ENCODE peak calls at places on chromosomes 1 and 21, in eight cellular contexts. One of them, this sample, is unnamed.

GRCh38 chr21:25385912-25386474 is 221.3 kb downstream of the MRPL39 start:
- DNase-seq in H54: peak; percentile 29
- DNase-seq in neural crest cell: no peak
- DNase-seq in NCI-H774: peak; percentile 39
- DNase-seq in EL: peak; percentile 70
- DNase-seq in stimulated activated naive CD8-positive, alpha-beta T cell treated with anti-CD3 and anti-CD28 coated beads, Interleukin-15, amount 100 ng/mL, for 72 hours: no peak
- DNase-seq in activated naive CD8-positive, alpha-beta T cell treated with anti-CD3 and anti-CD28 coated beads for 36 hours: no peak
- DNase-seq in amniotic stem cell: peak; percentile 32
- DNase-seq in this sample: peak; percentile 23

GRCh38 chr1:19342894-19343616 is 30.9 kb downstream of the SLC66A1 start:
- DNase-seq in activated naive CD8-positive, alpha-beta T cell treated with anti-CD3 and anti-CD28 coated beads for 36 hours: no peak
- DNase-seq in H54: no peak
- DNase-seq in EL: no peak
- DNase-seq in NCI-H774: no peak
- DNase-seq in amniotic stem cell: no peak
- DNase-seq in neural crest cell: no peak
- DNase-seq in stimulated activated naive CD8-positive, alpha-beta T cell treated with anti-CD3 and anti-CD28 coated beads, Interleukin-15, amount 100 ng/mL, for 72 hours: no peak
- DNase-seq in this sample: no peak

GRCh38 chr21:35178812-35179211 is 129.7 kb upstream of the RUNX1 start:
- DNase-seq in H54: no peak
- DNase-seq in NCI-H774: no peak
- DNase-seq in stimulated activated naive CD8-positive, alpha-beta T cell treated with anti-CD3 and anti-CD28 coated beads, Interleukin-15, amount 100 ng/mL, for 72 hours: no peak
- DNase-seq in activated naive CD8-positive, alpha-beta T cell treated with anti-CD3 and anti-CD28 coated beads for 36 hours: no peak
- DNase-seq in EL: peak; percentile 71
- DNase-seq in amniotic stem cell: no peak
- DNase-seq in neural crest cell: no peak
- DNase-seq in this sample: no peak

GRCh38 chr1:245197911-245198379 is 43.2 kb downstream of the KIF26B start:
- DNase-seq in NCI-H774: no peak
- DNase-seq in H54: no peak
- DNase-seq in neural crest cell: no peak
- DNase-seq in activated naive CD8-positive, alpha-beta T cell treated with anti-CD3 and anti-CD28 coated beads for 36 hours: no peak
- DNase-seq in EL: peak; percentile 45
- DNase-seq in amniotic stem cell: peak; percentile 25
- DNase-seq in stimulated activated naive CD8-positive, alpha-beta T cell treated with anti-CD3 and anti-CD28 coated beads, Interleukin-15, amount 100 ng/mL, for 72 hours: no peak
- DNase-seq in this sample: no peak

GRCh38 chr1:205444931-205445652 is 10.8 kb downstream of the BLACAT1 start:
- DNase-seq in neural crest cell: no peak
- DNase-seq in stimulated activated naive CD8-positive, alpha-beta T cell treated with anti-CD3 and anti-CD28 coated beads, Interleukin-15, amount 100 ng/mL, for 72 hours: no peak
- DNase-seq in amniotic stem cell: no peak
- DNase-seq in NCI-H774: no peak
- DNase-seq in EL: no peak
- DNase-seq in activated naive CD8-positive, alpha-beta T cell treated with anti-CD3 and anti-CD28 coated beads for 36 hours: no peak
- DNase-seq in H54: no peak
- DNase-seq in this sample: no peak

GRCh38 chr1:34693081-34693480 is 61.8 kb upstream of the GJB5 start:
- DNase-seq in NCI-H774: no peak
- DNase-seq in activated naive CD8-positive, alpha-beta T cell treated with anti-CD3 and anti-CD28 coated beads for 36 hours: no peak
- DNase-seq in neural crest cell: no peak
- DNase-seq in stimulated activated naive CD8-positive, alpha-beta T cell treated with anti-CD3 and anti-CD28 coated beads, Interleukin-15, amount 100 ng/mL, for 72 hours: no peak
- DNase-seq in amniotic stem cell: no peak
- DNase-seq in H54: no peak
- DNase-seq in EL: no peak
- DNase-seq in this sample: no peak

GRCh38 chr1:111507411-111508201 is 4.2 kb upstream of the ADORA3 start:
- DNase-seq in stimulated activated naive CD8-positive, alpha-beta T cell treated with anti-CD3 and anti-CD28 coated beads, Interleukin-15, amount 100 ng/mL, for 72 hours: peak; percentile 63
- DNase-seq in neural crest cell: peak; percentile 75
- DNase-seq in H54: peak; percentile 52
- DNase-seq in amniotic stem cell: no peak
- DNase-seq in NCI-H774: peak; percentile 45
- DNase-seq in EL: peak; percentile 82
- DNase-seq in activated naive CD8-positive, alpha-beta T cell treated with anti-CD3 and anti-CD28 coated beads for 36 hours: peak; percentile 60
- DNase-seq in this sample: peak; percentile 56

GRCh38 chr1:223129229-223129851 is 13.7 kb downstream of the TLR5 start:
- DNase-seq in amniotic stem cell: no peak
- DNase-seq in stimulated activated naive CD8-positive, alpha-beta T cell treated with anti-CD3 and anti-CD28 coated beads, Interleukin-15, amount 100 ng/mL, for 72 hours: peak; percentile 62
- DNase-seq in NCI-H774: no peak
- DNase-seq in EL: peak; percentile 42
- DNase-seq in H54: peak; percentile 43
- DNase-seq in activated naive CD8-positive, alpha-beta T cell treated with anti-CD3 and anti-CD28 coated beads for 36 hours: peak; percentile 70
- DNase-seq in neural crest cell: peak; percentile 87
- DNase-seq in this sample: peak; percentile 83

GRCh38 chr1:34137411-34137810 is 27.6 kb downstream of the CSMD2 start:
- DNase-seq in activated naive CD8-positive, alpha-beta T cell treated with anti-CD3 and anti-CD28 coated beads for 36 hours: no peak
- DNase-seq in stimulated activated naive CD8-positive, alpha-beta T cell treated with anti-CD3 and anti-CD28 coated beads, Interleukin-15, amount 100 ng/mL, for 72 hours: no peak
- DNase-seq in EL: no peak
- DNase-seq in neural crest cell: no peak
- DNase-seq in amniotic stem cell: no peak
- DNase-seq in H54: no peak
- DNase-seq in NCI-H774: no peak
- DNase-seq in this sample: no peak

GRCh38 chr1:208848854-208849253 is 604.7 kb upstream of the PLXNA2 start:
- DNase-seq in NCI-H774: no peak
- DNase-seq in H54: no peak
- DNase-seq in amniotic stem cell: no peak
- DNase-seq in activated naive CD8-positive, alpha-beta T cell treated with anti-CD3 and anti-CD28 coated beads for 36 hours: no peak
- DNase-seq in EL: no peak
- DNase-seq in stimulated activated naive CD8-positive, alpha-beta T cell treated with anti-CD3 and anti-CD28 coated beads, Interleukin-15, amount 100 ng/mL, for 72 hours: no peak
- DNase-seq in neural crest cell: no peak
- DNase-seq in this sample: no peak

GRCh38 chr1:36107394-36107793 is 17.6 kb downstream of the COL8A2 start:
- DNase-seq in stimulated activated naive CD8-positive, alpha-beta T cell treated with anti-CD3 and anti-CD28 coated beads, Interleukin-15, amount 100 ng/mL, for 72 hours: no peak
- DNase-seq in neural crest cell: no peak
- DNase-seq in H54: no peak
- DNase-seq in amniotic stem cell: no peak
- DNase-seq in EL: no peak
- DNase-seq in NCI-H774: no peak
- DNase-seq in activated naive CD8-positive, alpha-beta T cell treated with anti-CD3 and anti-CD28 coated beads for 36 hours: no peak
- DNase-seq in this sample: no peak

GRCh38 chr21:38796426-38796825 is 9.3 kb upstream of the ETS2 start:
- DNase-seq in H54: no peak
- DNase-seq in neural crest cell: no peak
- DNase-seq in EL: peak; percentile 60
- DNase-seq in stimulated activated naive CD8-positive, alpha-beta T cell treated with anti-CD3 and anti-CD28 coated beads, Interleukin-15, amount 100 ng/mL, for 72 hours: no peak
- DNase-seq in amniotic stem cell: no peak
- DNase-seq in activated naive CD8-positive, alpha-beta T cell treated with anti-CD3 and anti-CD28 coated beads for 36 hours: no peak
- DNase-seq in NCI-H774: no peak
- DNase-seq in this sample: no peak

GRCh38 chr1:205661429-205662134 is 18.7 kb downstream of the SLC45A3 start:
- DNase-seq in H54: no peak
- DNase-seq in NCI-H774: no peak
- DNase-seq in EL: no peak
- DNase-seq in stimulated activated naive CD8-positive, alpha-beta T cell treated with anti-CD3 and anti-CD28 coated beads, Interleukin-15, amount 100 ng/mL, for 72 hours: no peak
- DNase-seq in neural crest cell: no peak
- DNase-seq in activated naive CD8-positive, alpha-beta T cell treated with anti-CD3 and anti-CD28 coated beads for 36 hours: no peak
- DNase-seq in amniotic stem cell: no peak
- DNase-seq in this sample: no peak

GRCh38 chr1:48003741-48004503 is 6.7 kb upstream of the TRABD2B start:
- DNase-seq in H54: no peak
- DNase-seq in NCI-H774: peak; percentile 60
- DNase-seq in stimulated activated naive CD8-positive, alpha-beta T cell treated with anti-CD3 and anti-CD28 coated beads, Interleukin-15, amount 100 ng/mL, for 72 hours: no peak
- DNase-seq in activated naive CD8-positive, alpha-beta T cell treated with anti-CD3 and anti-CD28 coated beads for 36 hours: no peak
- DNase-seq in EL: no peak
- DNase-seq in neural crest cell: no peak
- DNase-seq in amniotic stem cell: no peak
- DNase-seq in this sample: no peak

GRCh38 chr1:180580237-180580636 is 21.5 kb downstream of the OVAAL start:
- DNase-seq in stimulated activated naive CD8-positive, alpha-beta T cell treated with anti-CD3 and anti-CD28 coated beads, Interleukin-15, amount 100 ng/mL, for 72 hours: no peak
- DNase-seq in amniotic stem cell: no peak
- DNase-seq in NCI-H774: peak; percentile 30
- DNase-seq in neural crest cell: peak; percentile 6
- DNase-seq in EL: peak; percentile 33
- DNase-seq in activated naive CD8-positive, alpha-beta T cell treated with anti-CD3 and anti-CD28 coated beads for 36 hours: no peak
- DNase-seq in H54: no peak
- DNase-seq in this sample: no peak

GRCh38 chr1:228341814-228342626 is 64.6 kb downstream of the TRIM11 start:
- DNase-seq in NCI-H774: no peak
- DNase-seq in activated naive CD8-positive, alpha-beta T cell treated with anti-CD3 and anti-CD28 coated beads for 36 hours: no peak
- DNase-seq in neural crest cell: no peak
- DNase-seq in H54: no peak
- DNase-seq in amniotic stem cell: no peak
- DNase-seq in EL: no peak
- DNase-seq in stimulated activated naive CD8-positive, alpha-beta T cell treated with anti-CD3 and anti-CD28 coated beads, Interleukin-15, amount 100 ng/mL, for 72 hours: no peak
- DNase-seq in this sample: no peak

This sample was measured in progenitor cell of endocrine pancreas.